ENCODE peak calls at places on chromosomes 11 and 22, in ten cellular contexts. K, Q, H, U, F, V, P, Y, T and L are unnamed samples.

GRCh38 chr11:57425565-57426438 is 1.1 kb downstream of the SLC43A3 start:
- DNase-seq in K (peak; percentile 59), Q (no peak), H (peak; percentile 36), U (no peak), F (peak; percentile 79), V (peak; percentile 30), P (no peak), Y (no peak), T (no peak), L (no peak)

GRCh38 chr11:58075781-58076180 is 45.0 kb downstream of the OR6Q1 start:
- DNase-seq in K (no peak), Q (no peak), H (peak; percentile 80), U (no peak), F (no peak), V (no peak), P (no peak), Y (no peak), T (no peak), L (no peak)

GRCh38 chr11:71311176-71311925 is 59.0 kb upstream of the SHANK2 start:
- DNase-seq in K (no peak), Q (no peak), H (no peak), U (no peak), F (peak; percentile 19), V (no peak), P (no peak), Y (peak; percentile 34), T (no peak), L (no peak)

GRCh38 chr11:111983187-111983986 is 41.8 kb upstream of the DLAT start:
- DNase-seq in K (no peak), Q (peak; percentile 96), H (no peak), U (no peak), F (no peak), V (no peak), P (no peak), Y (no peak), T (no peak), L (peak; percentile 84)

GRCh38 chr11:396511-396947 is 2.5 kb downstream of the PKP3 start:
- DNase-seq in K (no peak), Q (peak; percentile 52), H (no peak), U (no peak), F (peak; percentile 81), V (peak; percentile 40), P (peak; percentile 71), Y (no peak), T (no peak), L (no peak)

GRCh38 chr11:126589492-126589803 is 234.0 kb downstream of the ST3GAL4 start:
- DNase-seq in K (no peak), Q (no peak), H (no peak), U (no peak), F (no peak), V (no peak), P (no peak), Y (no peak), T (no peak), L (no peak)

GRCh38 chr11:6505577-6506240 is 8.6 kb downstream of the DNHD1 start:
- DNase-seq in K (peak; percentile 49), Q (peak; percentile 76), H (peak; percentile 65), U (no peak), F (no peak), V (peak; percentile 34), P (peak; percentile 43), Y (no peak), T (peak; percentile 25), L (no peak)

GRCh38 chr11:75450826-75451783 is 18.1 kb upstream of the KLHL35 start:
- DNase-seq in K (no peak), Q (peak; percentile 89), H (no peak), U (no peak), F (no peak), V (peak; percentile 14), P (peak; percentile 28), Y (peak; percentile 53), T (no peak), L (no peak)

GRCh38 chr11:12539570-12539969 is 134.7 kb upstream of the TEAD1 start:
- DNase-seq in K (no peak), Q (no peak), H (peak; percentile 93), U (no peak), F (no peak), V (no peak), P (no peak), Y (no peak), T (no peak), L (no peak)

GRCh38 chr11:96198466-96198808 is 144.6 kb downstream of the MAML2 start:
- DNase-seq in K (no peak), Q (no peak), H (no peak), U (no peak), F (no peak), V (no peak), P (no peak), Y (no peak), T (no peak), L (no peak)

GRCh38 chr22:45997077-45997774 is 20.3 kb upstream of the WNT7B start:
- DNase-seq in K (peak; percentile 84), Q (peak; percentile 37), H (peak; percentile 36), U (no peak), F (peak; percentile 93), V (peak; percentile 72), P (no peak), Y (no peak), T (no peak), L (peak; percentile 98)

GRCh38 chr11:117090111-117090706 is 8.0 kb downstream of the SIK3 start:
- DNase-seq in K (no peak), Q (no peak), H (peak; percentile 85), U (no peak), F (no peak), V (no peak), P (no peak), Y (no peak), T (no peak), L (no peak)

GRCh38 chr22:47148956-47149748 is 386.7 kb downstream of the TBC1D22A start:
- DNase-seq in K (no peak), Q (no peak), H (no peak), U (no peak), F (no peak), V (no peak), P (no peak), Y (no peak), T (no peak), L (no peak)
- H3K4me3 ChIP-seq in K (no peak overlapping the region), Q (no peak overlapping the region), H (no peak overlapping the region), U (no peak overlapping the region), F (no peak overlapping the region), V (no peak overlapping the region), P (no peak overlapping the region), Y (no peak overlapping the region), T (no peak overlapping the region), L (no peak overlapping the region)

GRCh38 chr22:19879651-19879995 is 24.9 kb upstream of the GNB1L start:
- DNase-seq in K (no peak), Q (no peak), H (no peak), U (no peak), F (peak; percentile 53), V (no peak), P (no peak), Y (no peak), T (no peak), L (peak; percentile 53)
- H3K27ac ChIP-seq in K (peak overlapping the region; percentile 38), Q (no peak overlapping the region), H (no peak overlapping the region), U (no peak overlapping the region), F (no peak overlapping the region), V (no peak overlapping the region), P (peak overlapping the region; percentile 94), Y (no peak overlapping the region), T (no peak overlapping the region), L (no peak overlapping the region)

GRCh38 chr11:2776351-2777061 is 76.7 kb upstream of the KCNQ1OT1 start:
- DNase-seq in K (no peak), Q (no peak), H (no peak), U (no peak), F (peak; percentile 61), V (no peak), P (no peak), Y (peak; percentile 43), T (no peak), L (peak; percentile 62)

GRCh38 chr11:2777396-2777795 is 77.6 kb upstream of the KCNQ1OT1 start:
- DNase-seq in K (no peak), Q (no peak), H (peak; percentile 21), U (no peak), F (no peak), V (no peak), P (peak; percentile 65), Y (no peak), T (no peak), L (peak; percentile 81)

GRCh38 chr11:2778630-2779498 is 79.1 kb upstream of the KCNQ1OT1 start:
- DNase-seq in K (peak; percentile 42), Q (no peak), H (peak; percentile 30), U (no peak), F (peak; percentile 86), V (no peak), P (peak; percentile 39), Y (peak; percentile 45), T (no peak), L (peak; percentile 93)

GRCh38 chr11:2779499-2779980 is 79.7 kb upstream of the KCNQ1OT1 start:
- DNase-seq in K (no peak), Q (no peak), H (no peak), U (no peak), F (no peak), V (no peak), P (no peak), Y (no peak), T (no peak), L (no peak)

DNA sequence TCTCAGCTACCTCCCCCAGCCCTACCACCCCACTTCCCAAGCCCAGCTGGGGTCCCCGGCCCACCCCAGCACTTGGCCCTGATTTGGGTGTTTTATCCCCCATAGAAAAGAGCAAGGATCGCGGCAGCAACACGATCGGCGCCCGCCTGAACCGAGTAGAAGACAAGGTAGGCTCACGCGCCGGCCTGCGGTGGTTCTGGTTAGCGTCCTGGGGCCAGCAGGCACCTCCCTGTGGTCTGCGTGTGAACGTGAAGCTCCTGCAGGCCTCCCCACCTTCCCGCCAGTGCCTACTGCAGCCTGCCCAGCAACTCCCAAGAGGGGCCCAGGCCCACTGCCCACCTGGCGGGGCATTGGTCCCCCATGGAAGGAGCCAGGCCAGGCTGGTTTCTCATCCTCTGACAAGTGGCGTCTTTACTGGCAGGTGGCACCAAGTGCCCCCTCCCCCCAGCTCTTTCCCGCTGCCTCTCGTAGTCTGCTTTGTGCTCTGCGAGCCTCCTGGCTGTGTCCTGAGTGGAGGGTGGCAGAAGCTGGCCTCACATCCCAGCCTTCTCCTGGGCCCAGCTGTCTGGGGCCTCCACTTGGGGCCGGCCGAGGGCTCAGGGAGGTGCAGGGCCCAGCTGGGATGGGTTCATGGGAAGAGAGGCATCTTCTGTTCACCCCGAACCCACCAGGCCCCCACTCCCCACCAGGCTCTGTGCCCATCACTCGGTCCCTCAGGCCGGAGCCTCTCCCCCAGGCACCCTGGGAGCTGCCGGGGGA is 78.3 kb upstream of the KCNQ1OT1 start:
- DNase-seq in K (no peak), Q (no peak), H (no peak), U (no peak), F (peak; percentile 70), V (no peak), P (no peak), Y (no peak), T (no peak), L (peak; percentile 72)
- H3K4me3 ChIP-seq in K (peak overlapping the region; percentile 13), Q (no peak overlapping the region), H (no peak overlapping the region), U (peak overlapping the region; percentile 44), F (peak overlapping the region; percentile 22), V (no peak overlapping the region), P (no peak overlapping the region), Y (no peak overlapping the region), T (no peak overlapping the region), L (peak overlapping the region; percentile 25)

GRCh38 chr22:38046070-38046748 is 11.0 kb upstream of the PICK1 start:
- DNase-seq in K (no peak), Q (no peak), H (no peak), U (no peak), F (no peak), V (no peak), P (no peak), Y (no peak), T (no peak), L (no peak)
- H3K27ac ChIP-seq in K (peak overlapping the region; percentile 85), Q (no peak overlapping the region), H (no peak overlapping the region), U (no peak overlapping the region), F (no peak overlapping the region), V (no peak overlapping the region), P (no peak overlapping the region), Y (no peak overlapping the region), T (no peak overlapping the region), L (no peak overlapping the region)